ENCODE peak calls at places on chromosomes 12 and 14, in seven cellular contexts. G, O, D, U, S, W and L are unnamed samples.

GRCh38 chr14:87732562-87732961 is 260.4 kb downstream of the GALC start:
- DNase-seq in G (no peak), O (no peak), D (no peak), U (no peak), S (no peak), W (no peak), L (no peak)

GRCh38 chr12:131896811-131897270 is 2.4 kb downstream of the ULK1 start:
- DNase-seq in G (peak), O (no peak), D (no peak), U (peak), S (no peak), W (no peak), L (peak)

GRCh38 chr12:13197526-13198141 is 1.1 kb downstream of the EMP1 start:
- DNase-seq in G (peak), O (peak), D (peak), U (no peak), S (no peak), W (peak), L (no peak)

GRCh38 chr12:32084017-32084688 is 22.5 kb upstream of the BICD1 start:
- DNase-seq in G (no peak), O (peak), D (no peak), U (no peak), S (no peak), W (no peak), L (no peak)

GRCh38 chr12:51972849-51973273 is 21.4 kb downstream of the ACVR1B start:
- DNase-seq in G (peak), O (peak), D (peak), U (no peak), S (no peak), W (peak), L (no peak)

GRCh38 chr12:18074001-18074400 is 16.0 kb downstream of the RERGL start:
- DNase-seq in G (no peak), O (no peak), D (no peak), U (no peak), S (no peak), W (no peak), L (no peak)

GRCh38 chr12:25386823-25387134 is 136.1 kb upstream of the KRAS start:
- DNase-seq in G (peak), O (no peak), D (no peak), U (no peak), S (no peak), W (no peak), L (no peak)

GRCh38 chr12:3770891-3771290 is 18.0 kb upstream of the CRACR2A start:
- DNase-seq in G (no peak), O (peak), D (peak), U (no peak), S (no peak), W (peak), L (no peak)

GRCh38 chr12:79373896-79374499 is 316.8 kb downstream of the PAWR start:
- DNase-seq in G (peak), O (peak), D (peak), U (no peak), S (no peak), W (peak), L (no peak)

GRCh38 chr14:104766863-104767633 is 14.1 kb downstream of the SIVA1 start:
- DNase-seq in G (no peak), O (no peak), D (no peak), U (no peak), S (no peak), W (no peak), L (no peak)

GRCh38 chr12:92621833-92622232 is 81.0 kb upstream of the PLEKHG7 start:
- DNase-seq in G (no peak), O (peak), D (no peak), U (no peak), S (no peak), W (no peak), L (no peak)

GRCh38 chr14:104169005-104169764 is 30.8 kb downstream of the KIF26A start:
- DNase-seq in G (no peak), O (no peak), D (no peak), U (no peak), S (no peak), W (no peak), L (no peak)

GRCh38 chr12:70317781-70318180 is 48.3 kb upstream of the KCNMB4 start:
- DNase-seq in G (no peak), O (no peak), D (no peak), U (no peak), S (no peak), W (no peak), L (no peak)

GRCh38 chr12:59431266-59431665 is 164.6 kb upstream of the SLC16A7 start:
- DNase-seq in G (no peak), O (peak), D (peak), U (no peak), S (no peak), W (peak), L (peak)

GRCh38 chr12:113837059-113837458 is 129.1 kb downstream of the RBM19 start:
- DNase-seq in G (no peak), O (peak), D (peak), U (no peak), S (no peak), W (peak), L (no peak)

GRCh38 chr12:33690562-33690961 is 250.9 kb upstream of the SYT10 start:
- DNase-seq in G (no peak), O (no peak), D (no peak), U (no peak), S (no peak), W (no peak), L (no peak)
- TF ChIP-seq CTCF in G (no peak), O (no peak), D (no peak), U (no peak), S (no peak), W (no peak), L (no peak)

DNA sequence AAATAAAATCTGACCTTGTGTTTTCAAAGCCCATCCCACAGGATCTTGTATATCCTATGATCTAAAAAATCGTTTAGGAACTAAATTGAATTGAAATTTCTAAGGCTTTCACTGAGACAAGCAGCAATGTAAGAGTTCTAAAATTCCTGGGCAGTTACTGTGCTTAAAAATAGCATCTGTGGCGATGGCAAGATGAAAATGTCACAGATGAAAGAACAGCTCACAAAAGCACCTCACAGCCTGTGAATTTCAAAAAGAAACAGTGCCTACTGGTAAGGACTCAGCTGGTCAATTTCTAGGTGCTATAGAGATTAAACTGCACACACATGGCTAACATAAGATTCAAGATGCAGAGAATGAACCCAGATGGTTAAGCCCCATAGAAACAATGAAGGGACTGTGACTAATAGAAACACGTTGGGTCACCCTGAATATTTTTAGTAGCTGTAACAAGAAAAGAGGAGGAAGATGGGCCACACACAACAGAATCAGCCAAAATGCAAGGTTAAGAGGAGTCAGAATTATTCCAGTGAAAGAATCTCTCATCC is 12.0 kb upstream of the IL26 start:
- DNase-seq in G (no peak), O (peak), D (no peak), U (no peak), S (no peak), W (peak), L (no peak)
- H3K4me3 ChIP-seq in G (no peak), O (no peak), D (no peak), U (no peak), S (peak), W (no peak), L (no peak)

DNA sequence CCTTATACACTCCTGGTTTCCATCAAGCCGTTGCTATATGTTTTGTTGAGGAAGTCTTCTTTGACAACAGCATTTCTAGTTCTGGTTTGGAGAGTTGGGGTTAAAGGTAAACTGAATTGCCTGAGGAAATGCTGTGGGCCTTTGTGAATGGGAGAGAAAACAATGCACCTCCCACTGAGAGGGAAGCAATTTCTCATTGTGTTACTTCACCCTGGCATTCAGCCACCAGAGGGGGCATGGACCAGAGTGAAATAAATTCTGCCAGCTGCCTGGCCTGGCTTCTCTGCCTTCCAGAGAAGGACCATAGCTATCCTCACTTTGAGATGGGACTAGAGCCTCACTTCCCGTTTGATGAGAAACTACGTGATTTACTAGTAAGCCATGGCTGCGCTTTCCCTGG is 475.3 kb downstream of the EGLN3 start:
- DNase-seq in G (peak), O (peak), D (peak), U (no peak), S (no peak), W (no peak), L (no peak)
- TF ChIP-seq CTCF in G (no peak), O (peak), D (peak), U (peak), S (no peak), W (no peak), L (no peak)

GRCh38 chr12:5051913-5052312 is 8.2 kb downstream of the KCNA5 start:
- DNase-seq in G (no peak), O (no peak), D (no peak), U (no peak), S (no peak), W (no peak), L (no peak)

GRCh38 chr12:5052348-5052747 is 8.7 kb downstream of the KCNA5 start:
- DNase-seq in G (no peak), O (no peak), D (no peak), U (no peak), S (no peak), W (no peak), L (no peak)

GRCh38 chr12:5051334-5051733 is 7.7 kb downstream of the KCNA5 start:
- DNase-seq in G (no peak), O (no peak), D (no peak), U (no peak), S (no peak), W (no peak), L (no peak)

GRCh38 chr12:5047729-5048128 is 4.0 kb downstream of the KCNA5 start:
- DNase-seq in G (no peak), O (no peak), D (no peak), U (no peak), S (no peak), W (no peak), L (peak)

DNA sequence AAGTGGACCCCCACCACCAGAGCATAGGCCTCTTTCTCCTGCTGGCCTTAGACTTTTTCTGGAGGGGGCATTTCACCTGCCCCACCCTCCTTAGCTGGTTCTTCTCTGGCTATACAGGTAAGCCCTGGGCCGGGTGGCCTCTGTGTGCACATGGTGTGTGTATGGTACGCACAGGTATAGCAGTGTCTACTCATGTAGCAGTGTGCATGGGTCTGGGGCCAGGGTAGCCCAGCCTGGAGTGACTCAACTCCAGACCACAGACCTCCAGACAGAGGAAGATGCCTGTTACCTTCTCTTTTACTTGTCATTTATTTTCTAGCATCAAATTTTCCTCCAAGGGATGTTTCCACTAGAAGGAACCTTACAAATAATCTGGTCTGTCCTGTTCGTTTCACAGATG is 6.9 kb downstream of the KCNA5 start:
- DNase-seq in G (no peak), O (no peak), D (no peak), U (no peak), S (no peak), W (no peak), L (no peak)
- H3K4me3 ChIP-seq in G (no peak), O (no peak), D (no peak), U (no peak), S (no peak), W (no peak), L (no peak)

DNA sequence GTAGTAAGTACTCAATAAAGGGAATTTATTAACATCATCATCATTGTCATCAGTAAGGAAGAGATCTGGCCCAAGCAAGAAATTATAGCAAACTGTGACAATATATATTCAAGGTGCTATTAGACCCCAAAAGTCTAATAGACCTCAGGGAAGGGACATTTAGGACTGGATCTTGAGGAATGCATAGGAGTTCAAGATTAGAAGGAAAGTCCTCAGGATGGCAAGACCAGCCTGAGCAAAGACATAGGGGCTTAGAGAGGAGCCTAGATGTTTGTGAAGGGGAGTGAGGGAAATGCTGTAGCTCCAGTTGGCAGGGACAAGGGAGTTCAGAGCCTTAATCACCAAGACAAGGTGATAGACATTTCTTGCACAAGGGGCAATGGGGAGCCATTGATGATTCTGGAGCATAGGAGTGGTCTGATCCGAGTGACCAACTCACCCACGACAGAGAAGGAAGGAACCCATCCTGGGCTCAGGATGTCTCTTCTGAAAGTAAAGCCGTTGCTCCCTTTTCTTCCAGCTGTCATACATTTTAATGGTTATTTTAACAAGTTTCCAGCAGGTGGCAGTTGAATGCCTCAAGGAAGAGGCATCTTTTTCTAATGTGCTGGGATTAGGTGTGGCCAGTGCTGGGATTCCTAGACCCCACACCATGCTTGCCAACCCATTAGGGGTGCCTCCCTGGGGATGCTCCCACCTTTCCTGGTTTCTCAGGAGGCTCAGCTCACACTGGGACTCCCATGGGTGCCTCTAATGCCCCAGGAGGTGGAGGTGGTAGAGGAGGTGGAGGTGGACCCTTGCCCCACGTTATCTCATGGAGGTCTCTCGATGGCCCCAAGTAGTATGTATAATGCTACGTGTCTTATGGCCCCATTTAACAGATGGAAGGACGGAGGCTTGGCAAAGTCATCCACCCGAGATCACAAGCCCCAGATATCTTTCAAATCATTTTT is 37.8 kb downstream of the PHETA1 start:
- DNase-seq in G (no peak), O (peak), D (peak), U (peak), S (no peak), W (peak), L (no peak)
- TF ChIP-seq CTCF in G (peak), O (peak), D (peak), U (peak), S (peak), W (peak), L (peak)

DNA sequence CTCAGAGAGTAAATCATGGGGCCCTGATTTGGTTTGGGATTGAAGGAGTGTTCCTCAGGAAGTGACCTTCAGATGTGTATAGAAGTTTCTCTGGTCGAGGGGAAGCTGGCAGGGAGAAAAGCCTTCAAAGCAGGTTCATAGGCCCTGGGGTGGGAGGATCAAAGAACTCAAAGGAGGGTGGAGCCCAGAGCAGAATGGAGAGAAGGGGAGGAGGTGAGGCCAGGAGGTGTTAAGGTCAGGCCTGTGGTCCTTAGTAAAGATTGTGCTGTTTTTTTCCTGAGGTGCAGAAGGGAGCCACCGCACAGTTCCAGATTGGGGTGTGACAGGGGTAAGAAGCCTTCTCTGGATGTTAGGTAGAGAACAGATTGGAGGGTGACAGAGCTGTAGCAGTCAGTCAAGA is 9.7 kb upstream of the CFAP251 start:
- DNase-seq in G (no peak), O (no peak), D (no peak), U (no peak), S (no peak), W (no peak), L (no peak)
- H3K4me3 ChIP-seq in G (no peak), O (no peak), D (no peak), U (no peak), S (no peak), W (no peak), L (no peak)

GRCh38 chr14:83707056-83707455 is 1822.9 kb upstream of the FLRT2 start:
- DNase-seq in G (no peak), O (no peak), D (no peak), U (no peak), S (no peak), W (peak), L (no peak)
- TF ChIP-seq CTCF in G (no peak), O (no peak), D (no peak), U (no peak), S (no peak), W (no peak), L (no peak)

DNA sequence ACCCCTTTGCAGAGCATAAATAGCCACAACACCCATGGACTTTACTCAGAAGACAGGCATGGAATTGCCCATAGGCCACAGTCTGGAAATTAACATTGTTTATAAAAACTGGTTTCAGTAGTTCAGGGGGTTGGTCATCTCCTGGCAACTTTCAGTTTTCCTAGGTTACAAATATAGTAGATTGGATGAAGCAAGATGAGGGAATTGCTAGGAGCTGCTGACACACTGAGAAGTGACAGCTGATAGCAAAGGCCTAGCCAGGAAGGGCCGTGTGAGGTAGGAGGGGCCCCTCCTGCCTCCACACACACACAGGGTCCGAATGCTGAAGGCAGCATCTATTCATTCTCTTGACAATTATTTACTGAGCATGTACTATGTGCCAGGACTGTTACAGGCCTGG is 8.3 kb downstream of the GALNT16 start:
- DNase-seq in G (no peak), O (peak), D (peak), U (no peak), S (no peak), W (peak), L (no peak)
- H3K4me3 ChIP-seq in G (no peak), O (no peak), D (no peak), U (no peak), S (no peak), W (no peak), L (no peak)